ENCODE peak calls at places on chromosomes 12 and 14, in four cellular contexts. S is uterus, D is heart left ventricle, R is thyroid gland. J is an unnamed sample.

GRCh38 chr12:25852792-25853191 is 105.7 kb upstream of the RASSF8 start:
- DNase-seq in R (no peak), S (no peak), D (no peak), J (no peak)

GRCh38 chr12:50241178-50241577 is 42.1 kb downstream of the LIMA1 start:
- DNase-seq in D (no peak), R (no peak), S (no peak), J (no peak)

GRCh38 chr12:9118161-9118560 is 2.4 kb upstream of the A2M start:
- DNase-seq in S (no peak), R (no peak), D (no peak), J (no peak)

GRCh38 chr14:101808020-101808641 is 46.6 kb downstream of the PPP2R5C start:
- DNase-seq in R (no peak), D (no peak), S (no peak), J (no peak)

GRCh38 chr12:103455020-103455763 is 40.6 kb downstream of the C12orf42 start:
- DNase-seq in D (no peak), S (no peak), R (no peak), J (no peak)

GRCh38 chr14:102848830-102849521 is 71.7 kb downstream of the TRAF3 start:
- DNase-seq in R (peak), D (peak), S (no peak), J (no peak)

GRCh38 chr14:89445252-89445973 is 28.4 kb upstream of the FOXN3 start:
- DNase-seq in R (no peak), D (no peak), S (no peak), J (no peak)

GRCh38 chr12:47832263-47832933 is 12.7 kb upstream of the HDAC7 start:
- DNase-seq in S (no peak), D (no peak), R (no peak), J (no peak)

GRCh38 chr12:115918763-115919162 is 358.7 kb downstream of the MED13L start:
- DNase-seq in S (no peak), R (no peak), D (no peak), J (no peak)

GRCh38 chr12:124993568-124994434 is at the start of gene BRI3BP:
- DNase-seq in R (peak), S (no peak), D (peak), J (peak)

GRCh38 chr12:93785262-93786010 is 108.3 kb downstream of the CRADD start:
- DNase-seq in D (peak), S (peak), R (peak), J (no peak)

GRCh38 chr12:131155131-131155530 is 201.4 kb downstream of the ADGRD1 start:
- DNase-seq in R (no peak), S (no peak), D (no peak), J (no peak)

GRCh38 chr12:46177842-46178608 is 90.8 kb downstream of the SLC38A1 start:
- DNase-seq in R (no peak), S (no peak), D (no peak), J (no peak)

GRCh38 chr12:1579626-1580025 is 14.8 kb downstream of the FBXL14 start:
- DNase-seq in R (no peak), D (no peak), S (no peak), J (no peak)

GRCh38 chr12:9732966-9733461 is at the start of gene CLECL1:
- DNase-seq in D (no peak), R (no peak), S (no peak), J (no peak)

GRCh38 chr14:59905193-59905592 is 14.8 kb upstream of the LRRC9 start:
- DNase-seq in D (no peak), R (no peak), S (no peak), J (peak)

GRCh38 chr12:57631566-57632368 is 1.2 kb downstream of the B4GALNT1 start:
- DNase-seq in R (no peak), D (peak), S (no peak), J (no peak)

GRCh38 chr14:35332517-35333346 is 40.5 kb downstream of the PSMA6 start:
- DNase-seq in D (no peak), R (peak), S (no peak), J (peak)

GRCh38 chr14:68246074-68246980 is 426.7 kb downstream of the RAD51B start:
- DNase-seq in D (no peak), R (peak), S (no peak), J (no peak)

DNA sequence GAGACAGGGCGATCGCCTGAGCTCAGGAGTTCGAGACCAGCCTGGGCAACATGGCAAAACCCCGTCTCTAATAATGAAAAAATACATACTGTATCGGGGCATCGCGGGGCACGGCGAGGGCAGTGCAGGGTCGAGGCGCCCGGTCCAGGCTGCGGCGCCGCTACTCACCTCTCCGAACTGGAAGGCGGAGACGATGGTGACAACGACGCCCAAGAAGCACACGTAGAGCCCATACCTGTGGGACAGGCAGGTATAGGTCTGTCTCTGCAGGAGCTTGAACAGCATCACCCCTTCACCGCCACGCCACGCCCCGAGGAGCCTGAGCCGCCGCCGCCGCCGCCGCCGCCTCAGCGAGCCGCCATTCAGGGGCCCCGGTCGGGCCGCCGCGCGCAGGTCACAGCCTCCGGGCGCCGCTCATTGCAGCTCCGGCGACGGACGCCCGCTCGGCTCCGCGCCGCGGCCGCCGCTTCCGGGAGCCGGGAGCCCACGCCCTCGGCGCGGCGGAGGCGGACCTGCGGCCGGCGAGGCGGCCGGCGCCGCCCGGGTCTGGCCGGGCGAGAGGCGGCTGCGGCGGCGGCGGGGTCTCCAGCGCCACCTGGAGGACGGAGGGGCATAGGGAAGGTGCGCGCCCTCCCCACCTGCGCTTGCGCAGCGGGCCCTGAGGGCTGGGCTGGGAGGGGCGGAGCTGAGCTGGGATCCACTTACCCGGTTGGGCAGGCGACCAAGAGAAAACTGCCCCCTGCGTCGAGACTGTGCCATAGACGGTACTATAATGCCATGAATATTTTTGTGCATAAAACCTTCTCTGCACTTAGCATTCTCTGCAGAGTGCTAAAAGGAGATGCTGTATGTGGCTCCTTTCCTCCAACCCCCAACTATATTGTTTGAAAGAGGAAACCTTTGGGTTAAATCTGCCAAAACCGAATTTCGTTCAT is at the start of gene GNPTAB:
- DNase-seq in R (peak), D (peak), S (peak), J (peak)
- TF ChIP-seq POLR2A in R (no peak), D (no peak), S (peak), J (peak)

GRCh38 chr14:69701857-69702256 is 65.1 kb upstream of the SRSF5 start:
- DNase-seq in R (no peak), D (no peak), S (no peak), J (no peak)
- TF ChIP-seq POLR2A in R (no peak), D (no peak), S (no peak), J (no peak)

GRCh38 chr14:32731249-32731648 is 207.4 kb upstream of the NPAS3 start:
- DNase-seq in R (no peak), S (no peak), D (no peak), J (no peak)

GRCh38 chr14:32728526-32728925 is 210.2 kb upstream of the NPAS3 start:
- DNase-seq in S (no peak), R (no peak), D (no peak), J (no peak)

GRCh38 chr14:32726516-32726915 is 212.2 kb upstream of the NPAS3 start:
- DNase-seq in D (no peak), R (no peak), S (no peak), J (no peak)

GRCh38 chr14:32727827-32728226 is 210.9 kb upstream of the NPAS3 start:
- DNase-seq in R (no peak), D (no peak), S (no peak), J (no peak)

DNA sequence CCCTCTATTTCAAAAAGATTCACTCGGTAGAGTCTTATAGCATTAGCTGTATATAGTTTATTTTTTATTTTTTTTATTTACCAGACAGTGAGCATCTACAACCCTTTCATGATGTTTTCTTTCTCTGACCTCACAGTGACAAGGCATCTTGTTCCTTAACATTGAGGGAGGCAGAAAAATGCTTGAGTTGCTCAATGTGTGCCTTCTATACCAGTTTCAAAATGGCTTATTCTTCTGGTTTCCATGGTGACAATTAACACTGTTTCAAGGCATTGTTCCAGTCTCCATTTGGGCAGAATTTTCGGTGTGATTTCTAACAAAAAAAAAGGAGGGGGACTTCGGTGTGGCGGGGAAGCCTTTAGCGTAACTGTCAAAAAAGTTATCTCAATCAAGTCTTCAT is 209.7 kb upstream of the NPAS3 start:
- DNase-seq in S (no peak), R (no peak), D (no peak), J (no peak)
- TF ChIP-seq POLR2A in S (no peak), R (no peak), D (no peak), J (no peak)

DNA sequence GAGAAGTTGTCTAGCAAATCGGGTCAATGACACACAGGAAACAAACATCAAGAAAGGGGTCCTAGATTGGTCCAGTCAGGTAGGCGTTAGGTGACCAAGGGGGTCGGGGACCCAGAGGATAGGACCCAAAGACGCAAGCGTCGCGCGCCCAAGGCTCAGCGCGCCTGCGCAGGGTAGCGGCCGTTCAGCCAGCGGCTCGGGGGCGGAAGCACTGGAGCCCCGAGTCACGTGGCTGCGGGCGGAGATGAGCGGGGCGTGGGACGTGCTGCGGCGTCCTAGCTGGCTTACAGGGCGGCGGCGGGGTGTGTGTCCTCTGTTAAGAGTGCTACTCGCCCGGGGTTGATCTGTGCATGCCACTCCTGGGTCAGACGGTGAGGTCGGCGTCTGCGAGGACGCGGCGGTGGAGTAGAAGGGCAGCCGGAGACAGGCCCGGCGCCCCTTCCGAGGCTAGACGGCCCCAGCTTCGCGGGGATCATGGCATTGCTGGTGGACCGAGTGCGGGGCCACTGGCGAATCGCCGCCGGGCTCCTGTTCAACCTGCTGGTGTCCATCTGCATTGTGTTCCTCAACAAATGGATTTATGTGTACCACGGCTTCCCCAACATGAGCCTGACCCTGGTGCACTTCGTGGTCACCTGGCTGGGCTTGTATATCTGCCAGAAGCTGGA is at the start of gene SLC35E3:
- DNase-seq in D (peak), R (peak), S (peak), J (peak)
- TF ChIP-seq POLR2A in D (peak), R (no peak), S (peak), J (peak)

J was measured in H54.